ENCODE peak calls at places on chromosomes 7 and 10, in six cellular contexts. A is dorsolateral prefrontal cortex; Z is nephron progenitor cell; P is Right ventricle myocardium superior; L is stimulated activated CD4-positive, alpha-beta T cell treated with anti-CD3 and anti-CD28 coated beads, Interleukin-4, amount 100 ng/mL, for 1 hour; N is NCI-H774. M is an unnamed sample.

GRCh38 chr7:94323872-94324271 is 70.8 kb upstream of the COL1A2 start:
- DNase-seq in A (no peak), Z (no peak), P (no peak), N (no peak), L (no peak), M (no peak)

GRCh38 chr7:158239290-158239981 is 348.2 kb downstream of the PTPRN2 start:
- DNase-seq in P (no peak), A (no peak), Z (no peak), N (peak), L (no peak), M (peak)

GRCh38 chr7:31776616-31777015 is 89.6 kb downstream of the PPP1R17 start:
- DNase-seq in P (no peak), Z (no peak), A (no peak), L (no peak), N (no peak), M (no peak)

GRCh38 chr10:132407243-132407746 is 10.3 kb downstream of the PWWP2B start:
- DNase-seq in A (no peak), L (no peak), Z (no peak), P (peak), N (peak), M (no peak)

GRCh38 chr10:110375121-110375520 is 70.4 kb upstream of the SMNDC1 start:
- DNase-seq in P (no peak), L (no peak), Z (no peak), A (no peak), N (no peak), M (no peak)

GRCh38 chr10:69716711-69717560 is 84.8 kb upstream of the COL13A1 start:
- DNase-seq in A (no peak), N (peak), Z (peak), P (peak), L (peak), M (peak)

GRCh38 chr10:16987129-16987670 is 142.4 kb downstream of the CUBN start:
- DNase-seq in P (no peak), Z (no peak), L (no peak), A (no peak), N (no peak), M (no peak)

GRCh38 chr7:157335256-157335655 is 1.5 kb upstream of the DNAJB6 start:
- DNase-seq in A (no peak), N (no peak), P (no peak), Z (no peak), L (no peak), M (no peak)

GRCh38 chr10:11793762-11794479 is 29.2 kb upstream of the PROSER2 start:
- DNase-seq in L (no peak), A (no peak), Z (no peak), P (no peak), N (no peak), M (no peak)

GRCh38 chr7:20191044-20191867 is 25.9 kb downstream of the MACC1 start:
- DNase-seq in A (no peak), L (no peak), P (no peak), N (no peak), Z (no peak), M (no peak)

GRCh38 chr7:114875171-114875570 is 46.7 kb upstream of the MDFIC start:
- DNase-seq in P (no peak), N (no peak), Z (no peak), A (no peak), L (no peak), M (no peak)

GRCh38 chr7:100435401-100436304 is 644 bp downstream of the PPP1R35 start:
- DNase-seq in Z (peak), L (peak), A (no peak), N (peak), P (peak), M (no peak)

GRCh38 chr10:111079241-111079760 is 2.5 kb downstream of the ADRA2A start:
- DNase-seq in P (no peak), N (no peak), Z (no peak), L (no peak), A (no peak), M (no peak)

GRCh38 chr10:26468291-26468690 is 30.1 kb downstream of the APBB1IP start:
- DNase-seq in P (no peak), L (no peak), A (no peak), N (no peak), Z (no peak), M (no peak)

GRCh38 chr10:33377658-33378025 is 43.2 kb upstream of the NRP1 start:
- DNase-seq in N (no peak), P (no peak), L (no peak), Z (no peak), A (no peak), M (no peak)

GRCh38 chr10:11875183-11875498 is 52.0 kb downstream of the PROSER2 start:
- DNase-seq in N (no peak), P (no peak), Z (no peak), L (no peak), A (no peak), M (no peak)

GRCh38 chr10:129400426-129400825 is 66.6 kb upstream of the MGMT start:
- DNase-seq in L (no peak), P (no peak), N (no peak), A (no peak), Z (no peak), M (no peak)

GRCh38 chr7:106110885-106111670 is 1.0 kb downstream of the SYPL1 start:
- DNase-seq in N (no peak), P (no peak), Z (no peak), L (no peak), A (no peak), M (peak)

GRCh38 chr7:73504920-73505319 is 17.2 kb downstream of the BAZ1B start:
- DNase-seq in A (peak), P (no peak), Z (no peak), L (no peak), N (no peak), M (no peak)